ENCODE peak calls at places on chromosomes 16 and 17, in five cellular contexts. X is NT2/D1; G is epithelial cell of esophagus; Q is fibroblast of lung; N is stimulated activated CD4-positive, alpha-beta T cell treated with anti-CD3 and anti-CD28 coated beads, TNF-alpha, amount 100 ng/mL, for 24 hours. Z is an unnamed sample.

GRCh38 chr16:85149776-85150175 is 37.5 kb upstream of the CIBAR2 start:
- DNase-seq in X (no peak), G (no peak), Q (peak), N (no peak), Z (no peak)

GRCh38 chr16:426115-426905 is 861 bp downstream of the RAB11FIP3 start:
- DNase-seq in X (no peak), G (no peak), Q (no peak), N (no peak), Z (no peak)

GRCh38 chr16:31475949-31476304 is 4.0 kb downstream of the TGFB1I1 start:
- DNase-seq in X (no peak), G (no peak), Q (no peak), N (no peak), Z (no peak)

GRCh38 chr17:7047566-7047965 is 3.7 kb upstream of the SLC16A11 start:
- DNase-seq in X (no peak), G (no peak), Q (no peak), N (no peak), Z (no peak)

GRCh38 chr17:81400154-81400938 is 5.1 kb downstream of the BAHCC1 start:
- DNase-seq in X (no peak), G (peak), Q (peak), N (no peak), Z (no peak)

GRCh38 chr17:66762276-66762675 is 72.6 kb upstream of the CACNG5 start:
- DNase-seq in X (no peak), G (no peak), Q (no peak), N (no peak), Z (no peak)

GRCh38 chr17:78365561-78366108 is 5.8 kb upstream of the SOCS3 start:
- DNase-seq in X (no peak), G (no peak), Q (peak), N (no peak), Z (no peak)

GRCh38 chr16:84879569-84880487 is 60.0 kb downstream of the CRISPLD2 start:
- DNase-seq in X (no peak), G (peak), Q (peak), N (no peak), Z (no peak)

GRCh38 chr17:33039874-33040273 is 48.2 kb downstream of the SPACA3 start:
- DNase-seq in X (no peak), G (peak), Q (peak), N (no peak), Z (no peak)

GRCh38 chr17:78432226-78432894 is 53.9 kb downstream of the PGS1 start:
- DNase-seq in X (no peak), G (no peak), Q (no peak), N (no peak), Z (no peak)

GRCh38 chr17:66943484-66943883 is 21.0 kb upstream of the CACNG4 start:
- DNase-seq in X (no peak), G (no peak), Q (no peak), N (no peak), Z (no peak)

GRCh38 chr17:29616300-29617048 is 6.2 kb downstream of the CORO6 start:
- DNase-seq in X (no peak), G (no peak), Q (no peak), N (no peak), Z (no peak)

GRCh38 chr17:65023791-65024190 is 32.7 kb downstream of the GNA13 start:
- DNase-seq in X (no peak), G (peak), Q (no peak), N (no peak), Z (no peak)

GRCh38 chr16:1858189-1858588 is 13.8 kb downstream of the MEIOB start:
- DNase-seq in X (no peak), G (no peak), Q (no peak), N (no peak), Z (no peak)

GRCh38 chr16:7526736-7527135 is 194.1 kb downstream of the RBFOX1 start:
- DNase-seq in X (no peak), G (no peak), Q (no peak), N (no peak), Z (no peak)

GRCh38 chr17:39069114-39069756 is 82.2 kb downstream of the PLXDC1 start:
- DNase-seq in X (no peak), G (peak), Q (peak), N (no peak), Z (peak)

GRCh38 chr16:72437891-72438290 is 265.9 kb upstream of the PMFBP1 start:
- DNase-seq in X (no peak), G (no peak), Q (no peak), N (no peak), Z (no peak)

GRCh38 chr17:67514998-67515397 is 137.9 kb downstream of the PITPNC1 start:
- DNase-seq in X (no peak), G (no peak), Q (no peak), N (no peak), Z (no peak)

GRCh38 chr17:79305831-79306687 is 231.4 kb downstream of the ENGASE start:
- DNase-seq in X (no peak), G (no peak), Q (no peak), N (no peak), Z (no peak)

GRCh38 chr17:5416886-5417285 is 2.6 kb downstream of the NUP88 start:
- DNase-seq in X (no peak), G (peak), Q (no peak), N (no peak), Z (peak)

GRCh38 chr16:9957433-9957832 is 224.8 kb downstream of the GRIN2A start:
- DNase-seq in X (no peak), G (no peak), Q (no peak), N (no peak), Z (no peak)

GRCh38 chr17:39582658-39583057 is 25.1 kb downstream of the NEUROD2 start:
- DNase-seq in X (no peak), G (no peak), Q (no peak), N (no peak), Z (no peak)

GRCh38 chr17:81967533-81968395 is 6.8 kb upstream of the NOTUM start:
- DNase-seq in X (peak), G (peak), Q (peak), N (peak), Z (peak)

GRCh38 chr16:80174416-80174815 is 366.4 kb upstream of the DYNLRB2 start:
- DNase-seq in X (no peak), G (peak), Q (peak), N (no peak), Z (no peak)

GRCh38 chr16:27851586-27851985 is 211.9 kb downstream of the GSG1L start:
- DNase-seq in X (no peak), G (no peak), Q (no peak), N (no peak), Z (no peak)

GRCh38 chr16:20707461-20707860 is 10.0 kb upstream of the ACSM1 start:
- DNase-seq in X (no peak), G (no peak), Q (no peak), N (no peak), Z (no peak)

GRCh38 chr16:88302666-88303065 is 80.1 kb upstream of the ZNF469 start:
- DNase-seq in X (no peak), G (no peak), Q (no peak), N (no peak), Z (no peak)

GRCh38 chr16:77669057-77669456 is 53.3 kb upstream of the NUDT7 start:
- DNase-seq in X (no peak), G (no peak), Q (no peak), N (no peak), Z (no peak)

GRCh38 chr17:48491527-48492273 is 39.1 kb downstream of the HOXB1 start:
- DNase-seq in X (no peak), G (no peak), Q (no peak), N (no peak), Z (no peak)

GRCh38 chr17:36947922-36948716 is 635 bp upstream of the AATF start:
- DNase-seq in X (no peak), G (no peak), Q (no peak), N (no peak), Z (no peak)

GRCh38 chr16:4175849-4176248 is 59.6 kb upstream of the ADCY9 start:
- DNase-seq in X (no peak), G (no peak), Q (peak), N (no peak), Z (no peak)

GRCh38 chr17:15036238-15036637 is 228.9 kb downstream of the PMP22 start:
- DNase-seq in X (peak), G (no peak), Q (no peak), N (no peak), Z (no peak)

GRCh38 chr17:49515196-49515770 is 20.2 kb downstream of the NGFR start:
- DNase-seq in X (peak), G (peak), Q (peak), N (no peak), Z (no peak)

GRCh38 chr16:20675488-20676267 is 21.8 kb downstream of the ACSM1 start:
- DNase-seq in X (peak), G (peak), Q (no peak), N (no peak), Z (peak)

GRCh38 chr16:85222151-85222863 is 110.0 kb upstream of the CIBAR2 start:
- DNase-seq in X (no peak), G (no peak), Q (no peak), N (no peak), Z (no peak)

GRCh38 chr16:22304411-22304810 is 7.2 kb downstream of the POLR3E start:
- DNase-seq in X (no peak), G (no peak), Q (no peak), N (no peak), Z (no peak)

GRCh38 chr16:48128769-48129168 is 27.0 kb downstream of the ABCC12 start:
- DNase-seq in X (no peak), G (no peak), Q (no peak), N (no peak), Z (no peak)

Z was measured in NCI-H1105 treated with DMSO at 0.1 percent for 48 hours.